ENCODE peak calls at places on chromosomes 5 and 9, in six cellular contexts. J is GM20000, A is lower leg skin, B is tibial artery, F is body of pancreas, U is left ventricle myocardium inferior. T is an unnamed sample.

GRCh38 chr9:124054671-124055212 is 43.2 kb downstream of the LHX2 start:
- DNase-seq in A (no peak), B (no peak), J (peak; percentile 73), F (no peak), U (no peak), T (peak; percentile 71)

GRCh38 chr9:26669641-26670040 is 223.0 kb downstream of the CAAP1 start:
- DNase-seq in A (no peak), J (no peak), F (no peak), U (no peak), B (no peak), T (no peak)

GRCh38 chr9:37976714-37977477 is 73.0 kb upstream of the SLC25A51 start:
- DNase-seq in A (no peak), J (no peak), B (no peak), U (no peak), F (peak; percentile 74), T (no peak)

GRCh38 chr5:125696762-125697161 is 726.4 kb upstream of the GRAMD2B start:
- DNase-seq in B (no peak), U (no peak), A (peak; percentile 45), J (no peak), F (peak; percentile 11), T (no peak)

GRCh38 chr9:87342743-87343142 is 154.9 kb upstream of the DAPK1 start:
- DNase-seq in U (peak; percentile 38), A (no peak), J (no peak), B (peak; percentile 68), F (peak; percentile 38), T (no peak)

GRCh38 chr5:128966375-128966774 is 1.1 kb downstream of the SLC27A6 start:
- DNase-seq in U (no peak), A (no peak), J (no peak), F (no peak), B (no peak), T (no peak)

GRCh38 chr9:105118646-105119045 is 125.8 kb upstream of the SLC44A1 start:
- DNase-seq in F (no peak), A (no peak), B (no peak), U (no peak), J (no peak), T (no peak)

GRCh38 chr5:121853853-121854252 is 2.2 kb downstream of the FTMT start:
- DNase-seq in A (no peak), U (no peak), J (no peak), F (no peak), B (no peak), T (no peak)

GRCh38 chr5:8843766-8844165 is 702.1 kb downstream of the SEMA5A start:
- DNase-seq in U (peak; percentile 31), F (peak; percentile 33), A (peak; percentile 28), B (no peak), J (no peak), T (no peak)

DNA sequence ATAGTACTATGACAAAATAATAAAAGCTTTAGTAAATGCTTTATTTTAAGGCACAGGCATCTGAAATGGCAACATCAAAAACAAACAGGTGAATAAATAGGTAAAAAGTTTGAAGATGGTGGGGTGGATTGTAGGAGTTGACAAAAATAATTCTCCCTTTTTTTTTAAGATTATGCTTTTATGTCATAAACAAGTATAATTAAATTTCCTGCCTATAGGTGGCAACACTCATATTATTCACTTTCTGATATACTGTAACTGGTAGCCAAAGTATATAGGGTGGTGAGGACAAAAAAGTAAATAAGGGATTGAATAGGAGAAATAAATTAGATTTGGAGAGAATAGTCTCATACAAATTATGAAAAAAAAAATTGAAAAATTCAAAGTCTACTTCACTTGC is 120.0 kb upstream of the ACOT12 start:
- DNase-seq in U (no peak), F (no peak), B (no peak), J (no peak), A (no peak), T (no peak)
- TF ChIP-seq CTCF in U (peak; percentile 21), F (no peak), B (no peak), J (no peak), A (no peak), T (peak; percentile 15)

GRCh38 chr5:132752581-132753125 is 5.4 kb downstream of the CCNI2 start:
- DNase-seq in A (no peak), F (no peak), U (no peak), B (no peak), J (no peak), T (no peak)

GRCh38 chr5:132753135-132753987 is 6.1 kb downstream of the CCNI2 start:
- DNase-seq in F (peak; percentile 18), B (no peak), U (no peak), J (no peak), A (no peak), T (no peak)

GRCh38 chr5:132756542-132756941 is 9.3 kb downstream of the CCNI2 start:
- DNase-seq in J (no peak), U (no peak), B (no peak), A (no peak), F (no peak), T (no peak)

GRCh38 chr5:132754111-132754510 is 6.9 kb downstream of the CCNI2 start:
- DNase-seq in B (no peak), A (no peak), U (no peak), J (no peak), F (no peak), T (no peak)

DNA sequence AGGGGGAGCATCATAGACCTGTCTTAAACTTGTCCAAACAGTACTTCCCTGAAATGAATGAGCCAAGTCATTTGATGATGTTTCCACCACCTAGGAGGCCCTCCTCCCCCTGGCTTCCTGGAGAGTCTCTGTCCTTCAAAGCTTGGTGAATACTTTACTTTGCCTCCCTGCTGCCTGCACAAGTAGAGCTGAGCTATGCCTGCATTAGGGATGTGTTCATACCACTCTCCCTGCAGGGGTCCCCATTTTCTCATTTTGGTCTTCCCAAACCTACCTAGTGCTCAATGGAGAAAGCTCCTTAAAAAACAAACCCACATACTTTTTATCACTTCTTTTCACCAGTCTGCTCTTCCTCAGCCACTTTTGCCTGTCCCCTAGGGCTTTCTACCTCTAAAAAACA is 7.7 kb downstream of the CCNI2 start:
- DNase-seq in F (no peak), U (no peak), B (no peak), A (no peak), J (no peak), T (no peak)
- TF ChIP-seq CTCF in F (no peak), U (peak; percentile 38), B (peak; percentile 22), A (no peak), J (no peak), T (peak; percentile 2)

GRCh38 chr9:92986175-92987110 is 39.1 kb downstream of the FGD3 start:
- DNase-seq in U (no peak), J (no peak), F (peak; percentile 40), B (no peak), A (no peak), T (peak; percentile 15)
- TF ChIP-seq CTCF in U (peak; percentile 47), J (no peak), F (peak; percentile 27), B (peak; percentile 32), A (no peak), T (peak; percentile 31)

GRCh38 chr9:32775283-32775682 is 8.1 kb upstream of the TMEM215 start:
- DNase-seq in B (no peak), F (no peak), A (no peak), U (no peak), J (no peak), T (no peak)
- TF ChIP-seq CTCF in B (no peak), F (no peak), A (no peak), U (no peak), J (no peak), T (no peak)

GRCh38 chr5:108748354-108749129 is 845 bp downstream of the FER start:
- DNase-seq in B (peak; percentile 100), A (peak; percentile 99), F (peak; percentile 99), J (peak; percentile 95), U (peak; percentile 99), T (peak; percentile 95)
- TF ChIP-seq CTCF in B (peak; percentile 27), A (no peak), F (peak; percentile 49), J (peak; percentile 6), U (peak; percentile 23), T (peak; percentile 33)

GRCh38 chr5:150487199-150488061 is 20.5 kb upstream of the NDST1 start:
- DNase-seq in J (peak; percentile 60), F (peak; percentile 72), B (no peak), U (peak; percentile 45), A (no peak), T (peak; percentile 41)
- TF ChIP-seq CTCF in J (no peak), F (peak; percentile 48), B (no peak), U (peak; percentile 30), A (no peak), T (peak; percentile 12)

DNA sequence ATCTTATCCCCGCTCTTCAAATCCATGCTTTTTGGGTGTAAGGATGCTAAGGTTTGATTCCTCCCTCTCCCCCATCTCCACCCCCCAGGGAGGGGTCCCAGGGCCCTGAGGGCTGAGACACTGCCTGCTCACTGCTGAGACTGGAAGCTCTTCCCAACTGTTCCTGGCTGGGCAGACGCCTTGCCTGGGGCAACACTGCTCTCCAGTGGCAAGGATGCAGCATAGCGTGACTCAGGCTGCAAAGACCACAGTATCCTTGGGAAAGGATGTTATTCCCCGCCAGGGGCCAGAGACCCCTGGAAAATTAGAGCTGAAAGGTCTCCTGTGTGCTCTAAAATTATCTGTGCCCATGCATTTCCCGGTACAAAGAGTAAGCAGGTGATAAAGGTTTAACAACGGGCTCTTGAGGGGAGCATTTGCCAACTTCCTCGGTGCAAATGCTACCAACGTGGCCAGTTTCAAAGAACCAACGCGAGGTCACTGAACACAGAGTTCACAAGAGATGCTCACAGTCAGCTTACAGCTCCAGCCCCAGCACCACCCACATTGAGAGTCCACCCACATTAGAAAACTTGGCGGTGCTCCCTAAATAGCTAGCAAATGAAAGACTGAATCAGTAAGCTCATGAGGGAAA is 271.9 kb downstream of the NSG2 start:
- DNase-seq in B (peak; percentile 64), A (no peak), U (no peak), J (peak; percentile 39), F (peak; percentile 29), T (peak; percentile 42)
- TF ChIP-seq CTCF in B (peak; percentile 49), A (no peak), U (peak; percentile 82), J (peak; percentile 51), F (peak; percentile 68), T (peak; percentile 67)

DNA sequence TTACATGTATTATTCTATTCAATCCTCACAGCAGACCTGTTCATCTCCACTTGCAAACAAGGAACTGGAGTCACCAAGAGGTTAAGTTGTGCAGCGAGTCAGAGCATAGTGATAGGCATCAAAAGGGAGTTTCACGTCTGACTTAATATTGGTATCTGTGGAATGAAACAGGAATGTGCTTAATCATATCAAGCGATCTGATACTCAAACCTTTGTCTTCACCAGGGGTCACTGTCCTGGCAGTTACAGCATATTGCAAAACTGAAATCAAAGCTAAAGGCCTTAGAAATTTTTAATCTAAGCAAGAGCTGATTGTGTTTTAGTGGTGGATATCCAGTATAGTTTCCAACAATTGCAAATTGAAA is 271.6 kb downstream of the PLK2 start:
- DNase-seq in F (peak; percentile 3), J (no peak), U (no peak), A (no peak), B (no peak), T (no peak)
- TF ChIP-seq CTCF in F (no peak), J (no peak), U (peak; percentile 21), A (no peak), B (no peak), T (no peak)

DNA sequence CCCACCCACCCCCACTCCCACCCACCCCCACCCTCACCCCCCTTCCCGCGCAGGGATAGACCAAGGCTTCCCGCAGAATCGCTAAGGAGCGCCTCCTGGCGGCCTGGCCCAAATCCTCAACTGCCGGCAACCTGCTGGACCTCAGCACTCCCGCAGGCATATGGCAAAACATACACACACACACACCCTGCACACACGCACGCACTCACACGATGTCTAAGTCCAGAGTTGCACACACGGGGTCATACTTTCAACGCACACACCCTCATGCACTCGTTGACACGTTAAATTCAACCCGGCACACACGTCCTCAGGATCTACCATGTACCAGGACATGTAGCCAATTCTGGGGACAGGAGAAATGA is 1.7 kb downstream of the CPLX2 start:
- DNase-seq in B (no peak), U (no peak), F (no peak), J (peak; percentile 38), A (no peak), T (peak; percentile 40)
- TF ChIP-seq CTCF in B (no peak), U (no peak), F (no peak), J (peak; percentile 66), A (no peak), T (peak; percentile 12)

T was measured in GM10248.